ENCODE peak calls at places on chromosomes 5 and 9, in seven cellular contexts. C is kidney; T is esophagus muscularis mucosa; R is HepG2; O is naive thymus-derived CD4-positive, alpha-beta T cell; X is HCT116; P is PC-3. N is an unnamed sample. For H3K9me3 and H3K4me1, the result is how much of the 10 kb centered on the place peaks cover.

GRCh38 chr5:132260051-132260450 is 2.6 kb downstream of the PDLIM4 start:
- DNase-seq in R (no peak), P (peak), T (no peak), O (peak), C (peak), X (no peak), N (no peak)

GRCh38 chr9:124038790-124039633 is 27.4 kb downstream of the LHX2 start:
- DNase-seq in T (no peak), P (no peak), C (no peak), R (no peak), X (no peak), O (no peak), N (no peak)

GRCh38 chr5:147388171-147388977 is 121.5 kb downstream of the DPYSL3 start:
- DNase-seq in X (no peak), C (no peak), P (no peak), T (no peak), O (no peak), R (no peak), N (no peak)

GRCh38 chr5:78823196-78823595 is 161.9 kb downstream of the ARSB start:
- DNase-seq in C (no peak), R (no peak), O (no peak), P (no peak), T (no peak), X (no peak), N (no peak)

GRCh38 chr5:149358294-149358651 is 427 bp downstream of the PCYOX1L start:
- DNase-seq in C (peak), O (no peak), T (no peak), P (peak), X (no peak), R (no peak), N (no peak)

GRCh38 chr9:86452194-86452828 is 98.1 kb upstream of the TUT7 start:
- DNase-seq in C (no peak), P (no peak), R (peak), X (no peak), T (no peak), O (no peak), N (no peak)

GRCh38 chr5:122130152-122130551 is 806 bp downstream of the ZNF474 start:
- DNase-seq in P (no peak), X (no peak), T (no peak), C (no peak), O (no peak), R (no peak), N (no peak)

GRCh38 chr5:176944276-176944675 is 45.1 kb upstream of the HK3 start:
- DNase-seq in R (no peak), P (no peak), T (no peak), O (no peak), C (no peak), X (no peak), N (no peak)

GRCh38 chr9:69265891-69266290 is 59.1 kb upstream of the ENTREP1 start:
- DNase-seq in T (no peak), P (peak), O (no peak), R (no peak), X (no peak), C (no peak), N (no peak)

GRCh38 chr9:2817987-2818386 is 25.9 kb downstream of the PUM3 start:
- DNase-seq in P (no peak), R (no peak), X (no peak), O (no peak), T (no peak), C (no peak), N (no peak)

GRCh38 chr5:113606298-113607134 is 93.0 kb downstream of the YTHDC2 start:
- DNase-seq in X (peak), T (no peak), O (peak), R (peak), P (peak), C (peak), N (peak)

GRCh38 chr9:75064307-75065025 is 23.5 kb downstream of the NMRK1 start:
- DNase-seq in T (no peak), P (peak), X (no peak), R (no peak), O (no peak), C (no peak), N (no peak)

GRCh38 chr9:38117646-38118045 is 48.6 kb upstream of the SHB start:
- DNase-seq in X (no peak), O (no peak), C (no peak), P (no peak), R (no peak), T (no peak), N (no peak)

GRCh38 chr9:131447600-131447999 is 53.7 kb downstream of the PRRC2B start:
- DNase-seq in P (no peak), C (no peak), O (no peak), X (no peak), R (no peak), T (no peak), N (no peak)

GRCh38 chr9:76764138-76764537 is at the start of gene PCA3:
- DNase-seq in C (no peak), T (peak), P (no peak), O (no peak), R (no peak), X (no peak), N (no peak)

GRCh38 chr9:117546894-117547293 is 132.0 kb upstream of the ASTN2 start:
- DNase-seq in C (no peak), P (no peak), T (no peak), R (no peak), O (no peak), X (no peak), N (no peak)

GRCh38 chr9:14222149-14222835 is 91.6 kb downstream of the NFIB start:
- DNase-seq in P (no peak), T (no peak), C (no peak), O (no peak), R (no peak), X (no peak), N (no peak)

GRCh38 chr5:170503970-170504525 is at the start of gene KCNIP1:
- DNase-seq in T (no peak), P (no peak), X (no peak), C (no peak), R (no peak), O (no peak), N (no peak)

GRCh38 chr5:172455511-172456061 is 1.3 kb upstream of the SH3PXD2B start:
- DNase-seq in O (no peak), X (no peak), P (no peak), C (no peak), R (no peak), T (no peak), N (no peak)

GRCh38 chr9:119094086-119094485 is 275.1 kb downstream of the BRINP1 start:
- DNase-seq in P (no peak), X (no peak), C (no peak), T (no peak), O (no peak), R (no peak), N (no peak)

GRCh38 chr5:113205807-113206206 is 229.0 kb downstream of the TSSK1B start:
- DNase-seq in R (peak), C (no peak), T (no peak), P (peak), O (no peak), X (peak), N (no peak)

GRCh38 chr5:109312695-109313094 is 97.1 kb downstream of the PJA2 start:
- DNase-seq in P (no peak), R (no peak), T (peak), C (no peak), X (no peak), O (no peak), N (no peak)

GRCh38 chr9:36623280-36623679 is 50.6 kb downstream of the MELK start:
- DNase-seq in T (no peak), P (peak), R (no peak), X (no peak), C (no peak), O (no peak), N (no peak)

GRCh38 chr5:178981381-178981780 is 13.7 kb downstream of the GRM6 start:
- DNase-seq in C (no peak), O (no peak), P (no peak), R (no peak), T (no peak), X (no peak), N (no peak)
- H3K9me3 ChIP-seq in C (under half), O (under half), P (under half), R (half or more), T (under half), X (under half), N (under half)

GRCh38 chr9:20322212-20322611 is 300.1 kb downstream of the MLLT3 start:
- DNase-seq in X (no peak), O (no peak), C (no peak), R (no peak), T (peak), P (no peak), N (no peak)

GRCh38 chr9:20319641-20320337 is 302.5 kb downstream of the MLLT3 start:
- DNase-seq in R (no peak), C (no peak), O (no peak), P (peak), T (peak), X (peak), N (no peak)

GRCh38 chr9:20320921-20321320 is 301.4 kb downstream of the MLLT3 start:
- DNase-seq in C (no peak), T (peak), R (no peak), P (no peak), X (no peak), O (no peak), N (no peak)

GRCh38 chr9:20319241-20319640 is 303.1 kb downstream of the MLLT3 start:
- DNase-seq in C (no peak), T (peak), R (no peak), O (no peak), P (no peak), X (no peak), N (no peak)

DNA sequence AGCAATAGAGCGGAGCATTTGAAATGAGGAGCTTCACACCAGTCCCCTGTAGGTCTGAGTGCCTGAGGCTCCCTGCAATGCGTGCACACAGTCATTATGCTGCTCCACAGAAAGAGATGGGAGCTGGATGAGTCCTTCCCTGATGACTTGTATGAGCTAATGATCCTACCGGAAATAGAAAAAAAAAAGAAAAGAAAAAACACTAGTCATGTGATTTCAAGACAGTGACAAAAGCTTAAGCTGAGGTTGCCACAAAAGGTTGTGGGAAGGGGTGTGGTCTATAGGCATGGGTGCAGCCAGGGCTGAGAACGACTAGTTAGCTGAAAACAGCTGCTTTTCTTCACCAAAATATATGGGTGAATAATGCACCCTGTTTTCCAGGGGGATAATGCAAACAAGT is 300.6 kb downstream of the MLLT3 start:
- DNase-seq in T (peak), X (no peak), C (no peak), R (no peak), P (no peak), O (no peak), N (no peak)
- H3K4me1 ChIP-seq in T (under half), X (under half), C (under half), R (under half), P (under half), O (under half), N (under half)

GRCh38 chr5:169119287-169120048 is 181.5 kb downstream of the SLIT3 start:
- DNase-seq in P (no peak), O (no peak), R (no peak), C (no peak), X (no peak), T (no peak), N (no peak)

GRCh38 chr5:169122951-169123350 is 178.0 kb downstream of the SLIT3 start:
- DNase-seq in T (no peak), C (no peak), P (no peak), X (no peak), O (no peak), R (no peak), N (no peak)

GRCh38 chr5:169125571-169125970 is 175.4 kb downstream of the SLIT3 start:
- DNase-seq in X (no peak), T (no peak), C (no peak), P (no peak), R (no peak), O (no peak), N (no peak)

GRCh38 chr5:169126376-169127043 is 174.4 kb downstream of the SLIT3 start:
- DNase-seq in X (no peak), P (no peak), T (no peak), C (peak), R (no peak), O (no peak), N (no peak)

GRCh38 chr5:169121631-169122420 is 179.1 kb downstream of the SLIT3 start:
- DNase-seq in P (peak), O (no peak), R (no peak), C (no peak), X (no peak), T (no peak), N (no peak)
- H3K4me3 ChIP-seq in P (no peak), O (no peak), R (no peak), C (no peak), X (no peak), T (no peak), N (no peak)

GRCh38 chr9:138120511-138121437 is 243.2 kb downstream of the CACNA1B start:
- DNase-seq in R (no peak), C (peak), P (no peak), T (no peak), O (no peak), X (no peak), N (no peak)

GRCh38 chr9:138121438-138122050 is 244.0 kb downstream of the CACNA1B start:
- DNase-seq in O (no peak), C (peak), X (no peak), T (no peak), R (no peak), P (no peak), N (no peak)

GRCh38 chr9:138122201-138122600 is 244.6 kb downstream of the CACNA1B start:
- DNase-seq in T (no peak), R (no peak), X (no peak), P (no peak), C (peak), O (no peak), N (no peak)

GRCh38 chr9:138123086-138123485 is 245.5 kb downstream of the CACNA1B start:
- DNase-seq in X (no peak), C (peak), R (no peak), T (no peak), O (no peak), P (no peak), N (no peak)

GRCh38 chr9:138122676-138123075 is 245.1 kb downstream of the CACNA1B start:
- DNase-seq in O (no peak), P (no peak), T (no peak), C (peak), X (no peak), R (no peak), N (no peak)
- H3K9me3 ChIP-seq in O (under half), P (under half), T (under half), C (under half), X (under half), R (under half), N (under half)

GRCh38 chr9:93219692-93220091 is 35.8 kb downstream of the WNK2 start:
- DNase-seq in X (no peak), P (no peak), T (no peak), O (no peak), R (no peak), C (peak), N (no peak)
- H3K4me1 ChIP-seq in X (under half), P (under half), T (half or more), O (under half), R (under half), C (under half), N (under half)

GRCh38 chr5:157559301-157559700 is 16.3 kb downstream of the ADAM19 start:
- DNase-seq in R (no peak), C (no peak), T (no peak), O (no peak), P (peak), X (no peak), N (no peak)

GRCh38 chr5:157562111-157562581 is 13.4 kb downstream of the ADAM19 start:
- DNase-seq in R (no peak), P (no peak), C (no peak), O (no peak), X (no peak), T (no peak), N (no peak)

GRCh38 chr5:157558681-157559080 is 16.9 kb downstream of the ADAM19 start:
- DNase-seq in P (peak), O (no peak), R (no peak), C (no peak), T (no peak), X (no peak), N (no peak)

GRCh38 chr5:157560560-157560959 is 15.0 kb downstream of the ADAM19 start:
- DNase-seq in P (no peak), O (no peak), R (no peak), C (no peak), T (no peak), X (no peak), N (no peak)

GRCh38 chr5:157561105-157561504 is 14.5 kb downstream of the ADAM19 start:
- DNase-seq in X (no peak), C (no peak), P (no peak), R (no peak), T (no peak), O (no peak), N (no peak)
- H3K4me3 ChIP-seq in X (no peak), C (no peak), P (no peak), R (no peak), T (peak), O (no peak), N (no peak)

GRCh38 chr9:125574136-125574877 is 132.7 kb downstream of the MAPKAP1 start:
- DNase-seq in R (no peak), P (no peak), T (no peak), O (no peak), C (no peak), X (no peak), N (no peak)

GRCh38 chr9:125568616-125569015 is 138.4 kb downstream of the MAPKAP1 start:
- DNase-seq in C (no peak), P (no peak), X (no peak), R (no peak), T (no peak), O (no peak), N (no peak)

GRCh38 chr9:125564641-125565040 is 142.4 kb downstream of the MAPKAP1 start:
- DNase-seq in C (no peak), X (no peak), R (no peak), O (no peak), P (no peak), T (no peak), N (no peak)

DNA sequence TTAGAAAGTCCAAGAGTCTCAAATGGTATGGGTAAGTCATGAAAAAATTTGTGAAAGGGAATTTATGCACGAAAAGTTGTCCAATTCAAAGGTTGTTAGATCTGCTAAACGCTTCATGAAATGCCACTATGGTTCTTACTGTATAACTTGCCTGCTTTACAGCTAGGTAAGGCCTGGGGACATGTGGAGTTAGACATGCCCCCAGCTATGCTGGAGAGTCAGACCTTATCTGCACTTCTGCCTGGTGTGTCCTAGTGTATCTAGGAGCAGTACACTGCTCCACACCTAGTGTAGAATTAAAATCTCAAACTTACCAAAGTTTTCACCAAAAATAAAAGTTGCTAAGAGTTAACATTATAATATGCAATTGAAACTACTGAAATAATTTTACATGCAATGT is 136.8 kb downstream of the MAPKAP1 start:
- DNase-seq in C (no peak), P (no peak), R (no peak), X (no peak), T (no peak), O (no peak), N (no peak)
- H3K9me3 ChIP-seq in C (under half), P (under half), R (under half), X (under half), T (under half), O (under half), N (under half)

DNA sequence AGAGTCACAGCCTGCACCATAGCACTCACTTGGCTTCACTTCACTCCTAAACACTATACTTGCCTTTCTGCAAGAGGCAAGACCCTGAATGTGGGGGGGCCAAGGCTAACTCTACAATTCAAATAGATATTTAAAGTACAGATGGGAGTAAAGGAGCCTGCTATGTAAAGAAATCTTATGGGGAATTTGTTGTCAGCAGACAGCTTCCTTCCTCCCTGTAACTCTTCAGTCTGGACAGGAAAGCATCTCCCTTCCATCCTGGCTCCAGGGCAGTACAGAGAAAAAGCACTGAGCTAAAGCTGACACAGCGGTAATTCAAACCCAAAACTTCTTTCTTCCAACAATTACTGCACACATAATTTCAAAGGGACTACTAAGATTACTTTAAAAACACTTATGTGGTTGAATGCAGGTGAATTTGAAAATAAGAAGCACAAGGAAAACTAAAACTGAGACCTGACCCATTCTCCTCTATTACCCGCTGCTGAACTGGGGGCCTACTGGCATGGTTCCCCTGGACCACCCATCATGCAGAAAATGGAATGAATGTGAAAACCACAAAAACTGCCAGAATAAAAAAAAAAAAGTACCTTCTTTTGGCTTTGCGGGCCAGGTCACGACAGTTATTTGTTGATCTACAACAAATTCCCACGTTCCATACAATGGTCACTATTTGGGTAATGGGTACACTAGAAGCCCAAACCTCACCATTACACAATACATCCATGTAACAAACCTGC is 13.4 kb downstream of the VDAC1 start:
- DNase-seq in C (no peak), P (no peak), O (no peak), R (no peak), X (no peak), T (no peak), N (no peak)
- H3K4me1 ChIP-seq in C (under half), P (under half), O (under half), R (under half), X (under half), T (under half), N (under half)

DNA sequence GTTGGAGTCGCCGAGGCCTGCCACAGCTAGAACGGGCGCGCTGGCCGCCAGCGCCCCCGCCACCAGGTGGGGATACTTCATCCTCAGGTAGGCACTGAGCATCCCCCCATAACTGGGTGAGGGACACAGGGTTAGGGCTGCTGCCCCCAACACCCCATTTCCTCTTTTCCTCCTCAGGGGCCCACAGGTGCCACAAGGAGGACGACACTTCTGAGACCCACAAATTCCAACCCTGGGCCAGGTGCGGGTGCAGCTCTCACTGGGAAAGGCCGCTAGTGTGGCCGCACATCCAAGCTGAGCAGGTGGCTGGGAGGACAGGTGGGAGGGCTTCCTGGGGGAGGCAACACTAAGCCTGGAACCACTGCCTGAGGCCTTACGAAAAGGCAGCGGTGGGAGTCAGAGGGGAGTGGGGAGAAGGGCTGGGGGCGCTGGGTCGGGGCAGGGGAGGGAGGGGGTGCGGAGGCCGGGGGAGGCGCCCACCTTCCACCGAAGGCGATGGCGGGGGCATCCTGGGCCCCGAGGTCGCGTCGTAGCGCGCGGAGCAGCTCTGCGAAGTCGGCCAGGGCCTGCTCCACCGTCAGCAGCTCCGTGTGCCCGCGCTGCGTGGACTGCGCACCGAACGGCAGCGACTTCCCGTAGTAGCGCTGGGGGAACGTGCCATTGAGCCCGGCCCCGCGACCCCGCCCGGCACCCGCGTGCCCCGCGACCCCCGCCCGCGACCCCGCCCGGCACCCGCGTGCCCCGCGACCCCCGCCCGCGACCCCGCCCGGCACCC is 961 bp downstream of the DPP7 start:
- DNase-seq in P (no peak), R (no peak), T (no peak), O (no peak), X (no peak), C (peak), N (no peak)
- H3K4me3 ChIP-seq in P (no peak), R (no peak), T (peak), O (no peak), X (peak), C (no peak), N (peak)